ENCODE peak calls at places on chromosome 10, in four cellular contexts. H is A549, W is Caco-2, B is foreskin fibroblast. G is an unnamed sample.

GRCh38 chr10:120423350-120424197 is 33.5 kb upstream of the PLPP4 start:
- DNase-seq in H (peak), W (peak), B (peak), G (peak)

GRCh38 chr10:49526624-49527023 is 12.3 kb downstream of the ERCC6 start:
- DNase-seq in W (no peak), B (peak), H (no peak), G (no peak)

GRCh38 chr10:44995581-44995913 is 5.2 kb upstream of the ZNF22 start:
- DNase-seq in W (no peak), B (no peak), H (no peak), G (no peak)

GRCh38 chr10:48993627-48994026 is 54.0 kb upstream of the LRRC18 start:
- DNase-seq in H (no peak), W (no peak), B (no peak), G (no peak)

GRCh38 chr10:19874791-19875190 is 58.6 kb downstream of the PLXDC2 start:
- DNase-seq in B (no peak), H (no peak), W (no peak), G (no peak)

GRCh38 chr10:107727762-107728317 is 563.3 kb upstream of the SORCS1 start:
- DNase-seq in H (no peak), W (no peak), B (peak), G (no peak)

GRCh38 chr10:126924915-126925300 is 19.7 kb downstream of the DOCK1 start:
- DNase-seq in B (no peak), W (no peak), H (no peak), G (no peak)

GRCh38 chr10:128274938-128275337 is 148.7 kb upstream of the MKI67 start:
- DNase-seq in B (no peak), W (no peak), H (no peak), G (no peak)

GRCh38 chr10:5645375-5645774 is 21.0 kb downstream of the ASB13 start:
- DNase-seq in H (no peak), W (no peak), B (no peak), G (no peak)

GRCh38 chr10:76830218-76830617 is 807.4 kb downstream of the KCNMA1 start:
- DNase-seq in B (peak), H (no peak), W (no peak), G (no peak)

GRCh38 chr10:98262571-98262970 is 5.4 kb downstream of the LOXL4 start:
- DNase-seq in H (peak), B (peak), W (no peak), G (peak)
- TF ChIP-seq CTCF in H (peak), B (peak), W (no peak), G (peak)

DNA sequence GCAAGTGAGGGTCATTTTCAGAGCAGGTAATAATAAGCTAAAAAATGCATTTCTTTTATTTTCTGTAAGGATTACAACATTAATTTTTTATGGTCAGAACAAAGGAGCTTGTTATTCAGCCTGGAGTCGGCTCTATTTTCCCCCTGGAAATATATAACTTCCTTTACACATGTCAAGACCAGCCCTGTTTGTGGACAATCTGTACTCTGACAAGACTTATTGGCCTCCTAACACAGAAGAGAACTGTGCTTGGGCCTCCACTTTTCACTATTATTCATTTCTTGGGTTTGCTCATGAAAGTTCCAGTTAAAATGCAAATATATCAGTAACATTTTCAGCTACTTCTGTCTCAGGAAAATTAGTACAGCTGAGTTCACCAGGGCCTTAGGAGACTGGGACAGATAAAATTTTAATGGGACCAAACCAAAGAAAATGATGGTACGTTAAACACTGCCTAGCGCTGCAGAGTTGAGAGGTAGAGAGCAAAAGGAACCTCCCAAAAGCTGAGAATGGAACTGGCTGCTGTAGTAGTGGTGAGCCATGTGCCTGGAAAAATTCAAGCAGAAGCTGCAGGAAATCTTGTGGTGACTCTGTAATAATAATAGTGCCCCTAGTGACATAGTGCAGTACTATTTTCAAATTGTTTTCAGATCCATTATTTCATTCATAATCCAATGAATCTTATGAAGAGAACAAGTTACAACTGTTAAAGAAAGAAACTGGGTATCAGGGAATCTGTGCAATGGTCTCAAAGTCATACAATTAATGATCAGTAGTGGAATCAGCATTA is 227.2 kb upstream of the KIAA1217 start:
- DNase-seq in B (no peak), W (no peak), H (no peak), G (no peak)
- TF ChIP-seq CTCF in B (no peak), W (peak), H (no peak), G (no peak)

GRCh38 chr10:94042001-94042813 is 48.5 kb downstream of the PLCE1 start:
- DNase-seq in W (no peak), B (peak), H (peak), G (peak)
- TF ChIP-seq CTCF in W (no peak), B (peak), H (peak), G (no peak)

GRCh38 chr10:80136134-80136571 is 3.6 kb downstream of the PLAC9 start:
- DNase-seq in H (no peak), W (no peak), B (peak), G (no peak)
- TF ChIP-seq CTCF in H (no peak), W (no peak), B (no peak), G (no peak)

GRCh38 chr10:100562806-100563293 is 27.1 kb downstream of the HIF1AN start:
- DNase-seq in H (peak), B (peak), W (peak), G (peak)
- TF ChIP-seq CTCF in H (peak), B (peak), W (peak), G (no peak)

GRCh38 chr10:61903991-61904350 is 2.5 kb downstream of the ARID5B start:
- DNase-seq in W (no peak), B (no peak), H (no peak), G (no peak)

GRCh38 chr10:61902448-61903183 is 1.1 kb downstream of the ARID5B start:
- DNase-seq in W (peak), B (peak), H (peak), G (peak)

GRCh38 chr10:61901829-61902447 is 439 bp downstream of the ARID5B start:
- DNase-seq in H (peak), W (no peak), B (no peak), G (no peak)

GRCh38 chr10:61904711-61905445 is 3.4 kb downstream of the ARID5B start:
- DNase-seq in H (peak), W (peak), B (peak), G (peak)

GRCh38 chr10:61903184-61903990 is 1.9 kb downstream of the ARID5B start:
- DNase-seq in W (peak), H (peak), B (peak), G (peak)
- TF ChIP-seq CTCF in W (peak), H (peak), B (peak), G (peak)

GRCh38 chr10:81081887-81082620 is 544.4 kb downstream of the SH2D4B start:
- DNase-seq in W (no peak), H (peak), B (no peak), G (no peak)
- TF ChIP-seq CTCF in W (no peak), H (no peak), B (no peak), G (peak)

GRCh38 chr10:73802276-73802991 is 9.0 kb downstream of the NDST2 start:
- DNase-seq in W (no peak), B (no peak), H (no peak), G (no peak)
- TF ChIP-seq CTCF in W (no peak), B (no peak), H (no peak), G (no peak)

GRCh38 chr10:71978988-71979691 is 14.9 kb downstream of the CHST3 start:
- DNase-seq in W (no peak), B (no peak), H (no peak), G (no peak)

GRCh38 chr10:71975891-71976725 is 11.9 kb downstream of the CHST3 start:
- DNase-seq in H (peak), B (peak), W (no peak), G (peak)

GRCh38 chr10:71980181-71981023 is 16.2 kb downstream of the CHST3 start:
- DNase-seq in H (no peak), B (peak), W (no peak), G (no peak)

GRCh38 chr10:71979692-71980062 is 15.5 kb downstream of the CHST3 start:
- DNase-seq in H (no peak), B (no peak), W (no peak), G (no peak)

DNA sequence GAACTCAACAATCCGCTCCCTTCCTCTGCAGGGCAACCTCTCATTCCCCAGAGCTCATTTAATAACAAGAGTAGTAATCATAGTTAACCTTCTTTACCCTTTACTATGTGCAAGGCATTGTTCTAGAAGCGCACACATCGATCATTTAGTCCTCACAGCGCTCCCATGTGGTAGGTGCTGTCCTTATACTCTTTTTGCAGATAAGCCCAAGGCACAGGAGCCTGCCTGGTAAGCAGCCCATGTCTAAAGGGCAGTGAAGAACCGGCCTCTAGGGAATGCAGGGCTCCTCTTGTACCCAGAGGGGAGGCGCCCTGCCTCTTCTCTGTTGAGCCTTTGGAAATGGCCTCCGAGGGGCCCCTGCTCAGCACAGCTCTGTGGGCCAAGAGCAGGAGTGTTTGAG is 14.3 kb downstream of the CHST3 start:
- DNase-seq in W (no peak), B (no peak), H (no peak), G (no peak)
- TF ChIP-seq CTCF in W (peak), B (no peak), H (no peak), G (no peak)

DNA sequence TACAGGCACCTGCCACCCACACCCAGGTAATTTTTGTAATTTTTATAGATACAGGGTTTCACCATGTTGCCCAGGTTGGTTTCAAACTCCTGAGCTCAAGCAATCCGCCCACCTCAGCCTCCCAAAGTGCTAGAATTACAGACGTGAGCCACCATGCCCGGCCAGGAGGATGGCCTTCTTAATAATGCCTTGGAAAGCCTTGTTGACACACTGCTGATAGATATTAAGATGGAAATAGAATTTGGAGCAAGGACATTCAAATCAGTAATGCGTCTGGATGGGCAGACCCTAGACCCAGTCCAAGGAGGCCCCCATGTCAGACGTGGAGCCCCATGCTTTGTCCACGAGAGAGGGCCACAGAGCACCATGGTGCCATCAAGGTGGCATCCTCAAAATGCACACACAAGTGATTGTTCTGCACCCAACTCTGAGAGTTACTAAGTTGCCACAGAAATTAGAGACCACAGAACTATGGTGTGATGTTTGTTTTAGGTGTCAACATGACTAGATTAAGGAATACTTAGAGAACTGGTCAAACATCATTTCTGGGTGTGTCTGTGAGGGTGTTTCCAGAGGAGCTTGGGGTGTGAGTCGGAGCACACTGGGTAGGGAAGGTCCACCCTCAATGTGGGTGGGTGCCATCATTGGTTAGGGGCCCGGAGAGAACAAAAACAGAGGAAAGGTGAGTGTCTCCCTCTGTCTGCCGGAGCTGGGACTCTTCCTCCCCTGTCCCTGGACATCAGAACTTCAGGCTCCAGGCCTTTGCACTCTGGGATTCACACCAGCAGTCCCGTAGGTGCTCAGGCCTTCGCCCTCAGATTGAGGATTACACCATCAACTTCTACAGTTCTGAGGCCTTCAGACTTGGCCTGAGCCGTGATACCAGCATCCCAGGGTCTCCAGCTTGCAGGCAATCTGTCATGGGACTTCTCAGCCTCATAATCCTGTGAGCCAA is 34.5 kb downstream of the EBF3 start:
- DNase-seq in H (no peak), W (no peak), B (no peak), G (no peak)
- TF ChIP-seq CTCF in H (no peak), W (peak), B (no peak), G (no peak)